ENCODE peak calls at places on chromosome 2, in eight cellular contexts. One of them, this sample, is unnamed.
A peak's percentile ranks its signal among the peaks of the same experiment; 100 is the strongest.

GRCh38 chr2:112622528-112622849 is 23.2 kb upstream of the SLC20A1 start:
- DNase-seq in AG10803: peak; percentile 92
- DNase-seq in cardiac muscle cell: no peak
- DNase-seq in fibroblast of lung: peak; percentile 97
- DNase-seq in heart left ventricle: no peak
- DNase-seq in prostate gland: no peak
- DNase-seq in stomach: peak; percentile 2
- DNase-seq in HFF-Myc: peak; percentile 84
- DNase-seq in this sample: peak; percentile 95

GRCh38 chr2:47784349-47784851 is 1.5 kb downstream of the MSH6 start:
- DNase-seq in AG10803: peak; percentile 24
- DNase-seq in heart left ventricle: no peak
- DNase-seq in HFF-Myc: no peak
- DNase-seq in prostate gland: no peak
- DNase-seq in fibroblast of lung: peak; percentile 44
- DNase-seq in cardiac muscle cell: no peak
- DNase-seq in stomach: no peak
- DNase-seq in this sample: no peak

GRCh38 chr2:17538844-17539554 is 1.5 kb upstream of the VSNL1 start:
- DNase-seq in heart left ventricle: peak; percentile 83
- DNase-seq in AG10803: peak; percentile 40
- DNase-seq in prostate gland: peak; percentile 80
- DNase-seq in cardiac muscle cell: peak; percentile 88
- DNase-seq in HFF-Myc: no peak
- DNase-seq in fibroblast of lung: peak; percentile 77
- DNase-seq in stomach: peak; percentile 78
- DNase-seq in this sample: peak; percentile 39

GRCh38 chr2:12856934-12857660 is 140.4 kb downstream of the TRIB2 start:
- DNase-seq in heart left ventricle: no peak
- DNase-seq in AG10803: peak; percentile 89
- DNase-seq in HFF-Myc: peak; percentile 83
- DNase-seq in stomach: no peak
- DNase-seq in cardiac muscle cell: no peak
- DNase-seq in fibroblast of lung: peak; percentile 95
- DNase-seq in prostate gland: no peak
- DNase-seq in this sample: peak; percentile 88

GRCh38 chr2:144570566-144570965 is 50.6 kb upstream of the ZEB2 start:
- DNase-seq in prostate gland: no peak
- DNase-seq in fibroblast of lung: no peak
- DNase-seq in stomach: no peak
- DNase-seq in cardiac muscle cell: no peak
- DNase-seq in AG10803: no peak
- DNase-seq in heart left ventricle: no peak
- DNase-seq in HFF-Myc: no peak
- DNase-seq in this sample: no peak

GRCh38 chr2:224682121-224682520 is 34.0 kb downstream of the CCDC195 start:
- DNase-seq in prostate gland: no peak
- DNase-seq in fibroblast of lung: no peak
- DNase-seq in AG10803: no peak
- DNase-seq in HFF-Myc: no peak
- DNase-seq in stomach: no peak
- DNase-seq in heart left ventricle: no peak
- DNase-seq in cardiac muscle cell: no peak
- DNase-seq in this sample: no peak

GRCh38 chr2:44975571-44976450 is 33.4 kb downstream of the SIX2 start:
- DNase-seq in stomach: no peak
- DNase-seq in fibroblast of lung: peak; percentile 38
- DNase-seq in HFF-Myc: no peak
- DNase-seq in AG10803: no peak
- DNase-seq in prostate gland: no peak
- DNase-seq in heart left ventricle: no peak
- DNase-seq in cardiac muscle cell: no peak
- DNase-seq in this sample: peak; percentile 39

GRCh38 chr2:113757059-113757657 is 716 bp upstream of the SLC35F5 start:
- DNase-seq in prostate gland: no peak
- DNase-seq in HFF-Myc: no peak
- DNase-seq in AG10803: no peak
- DNase-seq in cardiac muscle cell: no peak
- DNase-seq in heart left ventricle: peak; percentile 26
- DNase-seq in fibroblast of lung: no peak
- DNase-seq in stomach: no peak
- DNase-seq in this sample: no peak

GRCh38 chr2:205758051-205758450 is 75.8 kb downstream of the NRP2 start:
- DNase-seq in fibroblast of lung: peak; percentile 96
- DNase-seq in HFF-Myc: no peak
- DNase-seq in prostate gland: no peak
- DNase-seq in heart left ventricle: no peak
- DNase-seq in AG10803: peak; percentile 82
- DNase-seq in cardiac muscle cell: no peak
- DNase-seq in stomach: no peak
- DNase-seq in this sample: peak; percentile 91

GRCh38 chr2:24863636-24864035 is 56.4 kb downstream of the ADCY3 start:
- DNase-seq in HFF-Myc: no peak
- DNase-seq in prostate gland: no peak
- DNase-seq in fibroblast of lung: peak; percentile 48
- DNase-seq in stomach: no peak
- DNase-seq in heart left ventricle: no peak
- DNase-seq in cardiac muscle cell: no peak
- DNase-seq in AG10803: no peak
- DNase-seq in this sample: peak; percentile 37

GRCh38 chr2:234969329-234970157 is 17.7 kb downstream of the SH3BP4 start:
- DNase-seq in AG10803: no peak
- DNase-seq in prostate gland: no peak
- DNase-seq in cardiac muscle cell: no peak
- DNase-seq in fibroblast of lung: no peak
- DNase-seq in stomach: no peak
- DNase-seq in HFF-Myc: no peak
- DNase-seq in heart left ventricle: no peak
- DNase-seq in this sample: no peak

GRCh38 chr2:163132850-163133249 is 294.3 kb upstream of the KCNH7 start:
- DNase-seq in stomach: no peak
- DNase-seq in prostate gland: no peak
- DNase-seq in fibroblast of lung: peak; percentile 15
- DNase-seq in AG10803: peak; percentile 3
- DNase-seq in cardiac muscle cell: peak; percentile 48
- DNase-seq in HFF-Myc: no peak
- DNase-seq in heart left ventricle: no peak
- DNase-seq in this sample: peak; percentile 42

GRCh38 chr2:121343191-121343590 is 58.2 kb upstream of the TFCP2L1 start:
- DNase-seq in heart left ventricle: no peak
- DNase-seq in prostate gland: no peak
- DNase-seq in HFF-Myc: no peak
- DNase-seq in stomach: no peak
- DNase-seq in AG10803: no peak
- DNase-seq in fibroblast of lung: no peak
- DNase-seq in cardiac muscle cell: no peak
- DNase-seq in this sample: no peak

GRCh38 chr2:143068094-143068890 is 60.9 kb upstream of the ARHGAP15 start:
- DNase-seq in heart left ventricle: no peak
- DNase-seq in HFF-Myc: no peak
- DNase-seq in fibroblast of lung: no peak
- DNase-seq in cardiac muscle cell: no peak
- DNase-seq in prostate gland: no peak
- DNase-seq in AG10803: no peak
- DNase-seq in stomach: no peak
- DNase-seq in this sample: no peak

GRCh38 chr2:201643216-201643651 is at the start of gene TMEM237:
- DNase-seq in heart left ventricle: peak; percentile 61
- DNase-seq in stomach: peak; percentile 27
- DNase-seq in cardiac muscle cell: peak; percentile 78
- DNase-seq in prostate gland: peak; percentile 64
- DNase-seq in AG10803: peak; percentile 56
- DNase-seq in HFF-Myc: no peak
- DNase-seq in fibroblast of lung: peak; percentile 54
- DNase-seq in this sample: peak; percentile 32

GRCh38 chr2:9318461-9319337 is 104.6 kb downstream of the ITGB1BP1 start:
- DNase-seq in AG10803: no peak
- DNase-seq in fibroblast of lung: no peak
- DNase-seq in HFF-Myc: no peak
- DNase-seq in cardiac muscle cell: peak; percentile 50
- DNase-seq in heart left ventricle: peak; percentile 82
- DNase-seq in stomach: peak; percentile 76
- DNase-seq in prostate gland: no peak
- DNase-seq in this sample: peak; percentile 38

DNA sequence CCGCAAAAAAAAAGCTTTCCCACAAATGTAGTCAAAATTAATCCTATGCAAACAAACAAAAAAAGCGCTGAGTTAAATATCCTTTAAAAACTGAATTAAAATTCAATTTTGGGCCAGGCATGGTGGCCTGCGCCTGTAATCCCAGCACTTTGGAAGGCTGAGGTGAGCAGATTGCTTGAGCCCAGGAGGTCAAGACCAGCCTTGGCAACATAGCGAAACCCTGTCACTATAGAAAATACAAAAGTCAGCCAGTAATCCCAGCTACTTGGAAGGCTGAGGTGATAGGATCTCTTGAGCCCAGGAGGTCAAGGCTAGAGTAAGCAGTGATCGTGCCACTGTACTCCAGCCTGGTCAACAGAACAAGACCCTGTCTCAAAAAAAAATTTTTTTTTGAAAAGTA is 8.8 kb upstream of the MARCHF7 start:
- DNase-seq in HFF-Myc: no peak
- DNase-seq in heart left ventricle: no peak
- DNase-seq in AG10803: no peak
- DNase-seq in stomach: no peak
- DNase-seq in fibroblast of lung: no peak
- DNase-seq in cardiac muscle cell: no peak
- DNase-seq in prostate gland: no peak
- DNase-seq in this sample: no peak
- TF ChIP-seq CTCF in HFF-Myc: no peak
- TF ChIP-seq CTCF in heart left ventricle: no peak
- TF ChIP-seq CTCF in AG10803: no peak
- TF ChIP-seq CTCF in stomach: no peak
- TF ChIP-seq CTCF in fibroblast of lung: no peak
- TF ChIP-seq CTCF in cardiac muscle cell: no peak
- TF ChIP-seq CTCF in prostate gland: no peak
- TF ChIP-seq CTCF in this sample: no peak

DNA sequence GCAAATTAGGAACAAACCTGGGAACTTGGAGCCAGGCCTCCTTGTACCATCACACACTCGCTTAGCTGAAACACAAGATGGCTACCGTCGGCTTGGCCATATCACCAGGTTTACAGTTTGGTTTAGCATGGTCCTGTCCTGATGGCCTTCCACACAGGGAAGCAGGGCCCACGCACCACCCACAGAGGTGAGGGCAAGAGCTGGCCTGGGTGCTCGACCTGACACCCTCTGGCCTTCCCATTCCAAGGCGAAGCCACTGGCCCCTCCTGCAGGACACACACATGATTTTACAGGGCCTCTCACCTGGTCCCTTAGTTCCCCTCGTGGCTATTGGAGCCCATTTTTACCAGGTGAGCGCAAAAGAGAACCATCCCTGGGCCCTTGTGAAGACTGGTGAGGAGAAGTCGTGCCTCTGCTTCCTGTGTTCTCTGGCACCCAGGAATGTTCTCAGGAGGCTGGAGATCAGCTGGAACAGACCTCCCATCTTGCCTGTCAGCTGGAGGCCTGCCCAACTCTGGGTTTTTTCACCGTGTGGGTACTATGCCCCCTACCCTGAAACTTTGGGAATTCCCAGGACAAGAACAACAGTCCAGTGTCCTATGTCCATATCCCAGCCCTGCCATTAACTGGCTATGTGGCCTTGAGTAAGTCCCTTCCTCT is 53.0 kb upstream of the FOSL2 start:
- DNase-seq in prostate gland: no peak
- DNase-seq in HFF-Myc: no peak
- DNase-seq in AG10803: no peak
- DNase-seq in heart left ventricle: no peak
- DNase-seq in cardiac muscle cell: no peak
- DNase-seq in stomach: no peak
- DNase-seq in fibroblast of lung: no peak
- DNase-seq in this sample: no peak
- H3K4me3 ChIP-seq in prostate gland: no peak overlapping the region
- H3K4me3 ChIP-seq in HFF-Myc: no peak overlapping the region
- H3K4me3 ChIP-seq in AG10803: no peak overlapping the region
- H3K4me3 ChIP-seq in heart left ventricle: no peak overlapping the region
- H3K4me3 ChIP-seq in cardiac muscle cell: no peak overlapping the region
- H3K4me3 ChIP-seq in stomach: no peak overlapping the region
- H3K4me3 ChIP-seq in fibroblast of lung: no peak overlapping the region
- H3K4me3 ChIP-seq in this sample: no peak overlapping the region

DNA sequence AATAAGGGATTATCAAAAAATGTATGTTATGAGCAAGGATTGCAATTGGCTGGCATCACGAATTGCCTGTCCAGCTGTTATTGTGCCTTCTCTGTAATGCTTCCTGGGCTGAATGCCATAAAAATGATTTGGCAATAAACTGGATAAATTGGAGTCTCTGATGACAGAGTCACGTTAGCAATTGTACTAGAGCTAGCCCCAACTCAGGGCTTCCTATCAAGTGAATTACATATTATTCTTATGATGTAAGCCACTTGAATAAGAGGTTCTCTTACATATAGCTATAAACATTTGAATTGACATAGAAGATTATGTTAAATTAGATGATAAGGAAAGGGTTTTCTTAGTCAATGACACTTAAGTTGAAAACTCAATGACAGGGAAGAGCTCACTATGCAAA is 607.5 kb upstream of the REG3G start:
- DNase-seq in HFF-Myc: no peak
- DNase-seq in prostate gland: no peak
- DNase-seq in fibroblast of lung: no peak
- DNase-seq in stomach: no peak
- DNase-seq in AG10803: no peak
- DNase-seq in heart left ventricle: no peak
- DNase-seq in cardiac muscle cell: no peak
- DNase-seq in this sample: no peak
- TF ChIP-seq CTCF in HFF-Myc: no peak
- TF ChIP-seq CTCF in prostate gland: no peak
- TF ChIP-seq CTCF in fibroblast of lung: no peak
- TF ChIP-seq CTCF in stomach: no peak
- TF ChIP-seq CTCF in AG10803: no peak
- TF ChIP-seq CTCF in heart left ventricle: no peak
- TF ChIP-seq CTCF in cardiac muscle cell: no peak
- TF ChIP-seq CTCF in this sample: no peak

GRCh38 chr2:131034122-131035051 is 58.9 kb downstream of the FAM168B start:
- DNase-seq in AG10803: no peak
- DNase-seq in heart left ventricle: peak; percentile 33
- DNase-seq in prostate gland: no peak
- DNase-seq in stomach: peak; percentile 23
- DNase-seq in cardiac muscle cell: peak; percentile 79
- DNase-seq in HFF-Myc: no peak
- DNase-seq in fibroblast of lung: peak; percentile 51
- DNase-seq in this sample: peak; percentile 12

GRCh38 chr2:131035112-131035825 is 58.0 kb downstream of the FAM168B start:
- DNase-seq in prostate gland: no peak
- DNase-seq in fibroblast of lung: no peak
- DNase-seq in AG10803: no peak
- DNase-seq in heart left ventricle: peak; percentile 18
- DNase-seq in cardiac muscle cell: no peak
- DNase-seq in HFF-Myc: no peak
- DNase-seq in stomach: peak; percentile 10
- DNase-seq in this sample: no peak

GRCh38 chr2:131036269-131036668 is 57.0 kb downstream of the FAM168B start:
- DNase-seq in prostate gland: no peak
- DNase-seq in stomach: no peak
- DNase-seq in AG10803: no peak
- DNase-seq in cardiac muscle cell: no peak
- DNase-seq in fibroblast of lung: no peak
- DNase-seq in heart left ventricle: peak; percentile 14
- DNase-seq in HFF-Myc: no peak
- DNase-seq in this sample: no peak

GRCh38 chr2:131036696-131037397 is 56.4 kb downstream of the FAM168B start:
- DNase-seq in heart left ventricle: no peak
- DNase-seq in cardiac muscle cell: no peak
- DNase-seq in stomach: no peak
- DNase-seq in HFF-Myc: no peak
- DNase-seq in fibroblast of lung: no peak
- DNase-seq in prostate gland: no peak
- DNase-seq in AG10803: no peak
- DNase-seq in this sample: no peak

GRCh38 chr2:131035826-131036231 is 57.4 kb downstream of the FAM168B start:
- DNase-seq in prostate gland: no peak
- DNase-seq in cardiac muscle cell: peak; percentile 37
- DNase-seq in stomach: no peak
- DNase-seq in AG10803: no peak
- DNase-seq in fibroblast of lung: no peak
- DNase-seq in HFF-Myc: no peak
- DNase-seq in heart left ventricle: peak; percentile 12
- DNase-seq in this sample: no peak
- H3K4me3 ChIP-seq in prostate gland: peak overlapping the region; percentile 41
- H3K4me3 ChIP-seq in cardiac muscle cell: peak overlapping the region; percentile 21
- H3K4me3 ChIP-seq in stomach: peak overlapping the region; percentile 50
- H3K4me3 ChIP-seq in AG10803: peak overlapping the region; percentile 49
- H3K4me3 ChIP-seq in fibroblast of lung: no peak overlapping the region
- H3K4me3 ChIP-seq in HFF-Myc: peak overlapping the region; percentile 28
- H3K4me3 ChIP-seq in heart left ventricle: no peak overlapping the region
- H3K4me3 ChIP-seq in this sample: no peak overlapping the region